ENCODE peak calls at places on chromosomes 4 and X, in ten cellular contexts. Q, X, Z, J, B, I, T, P, S and M are unnamed samples. For H3K4me1, the result is how much of the 10 kb centered on the place peaks cover.

GRCh38 chr4:103075435-103075893 is 1.1 kb downstream of the SLC9B2 start:
- DNase-seq in Q (no peak), X (peak), Z (no peak), J (no peak), B (no peak), I (peak), T (no peak), P (no peak), S (no peak), M (no peak)

GRCh38 chr4:64756016-64756415 is 346.8 kb upstream of the TECRL start:
- DNase-seq in Q (no peak), X (no peak), Z (no peak), J (no peak), B (no peak), I (peak), T (no peak), P (no peak), S (no peak), M (no peak)

GRCh38 chrX:26581086-26581485 is 365.1 kb downstream of the MAGEB5 start:
- DNase-seq in Q (no peak), X (no peak), Z (no peak), J (no peak), B (no peak), I (no peak), T (no peak), P (no peak), S (no peak), M (no peak)

GRCh38 chr4:11368701-11369115 is 60.0 kb downstream of the HS3ST1 start:
- DNase-seq in Q (no peak), X (no peak), Z (no peak), J (peak), B (no peak), I (no peak), T (no peak), P (no peak), S (no peak), M (no peak)

GRCh38 chr4:42643685-42644084 is 13.2 kb downstream of the ATP8A1 start:
- DNase-seq in Q (no peak), X (no peak), Z (no peak), J (no peak), B (no peak), I (no peak), T (no peak), P (no peak), S (peak), M (no peak)

GRCh38 chr4:138035781-138036258 is 206.3 kb downstream of the SLC7A11 start:
- DNase-seq in Q (no peak), X (peak), Z (no peak), J (no peak), B (no peak), I (peak), T (no peak), P (peak), S (peak), M (no peak)

GRCh38 chr4:24260922-24261581 is 323.3 kb downstream of the DHX15 start:
- DNase-seq in Q (no peak), X (no peak), Z (no peak), J (no peak), B (no peak), I (no peak), T (no peak), P (peak), S (no peak), M (no peak)

GRCh38 chr4:109078724-109079123 is 223.7 kb downstream of the COL25A1 start:
- DNase-seq in Q (no peak), X (no peak), Z (no peak), J (no peak), B (no peak), I (peak), T (no peak), P (no peak), S (no peak), M (no peak)

GRCh38 chr4:154018659-154019058 is 229.8 kb upstream of the SFRP2 start:
- DNase-seq in Q (no peak), X (no peak), Z (no peak), J (no peak), B (no peak), I (no peak), T (peak), P (peak), S (no peak), M (no peak)

GRCh38 chrX:120358687-120359086 is 3.2 kb upstream of the ATP1B4 start:
- DNase-seq in Q (no peak), X (no peak), Z (no peak), J (no peak), B (no peak), I (no peak), T (no peak), P (no peak), S (no peak), M (no peak)

GRCh38 chr4:100367451-100367850 is 150.4 kb downstream of the EMCN start:
- DNase-seq in Q (no peak), X (no peak), Z (no peak), J (no peak), B (no peak), I (peak), T (no peak), P (no peak), S (no peak), M (no peak)

GRCh38 chr4:1172971-1173757 is 781 bp upstream of the SPON2 start:
- DNase-seq in Q (no peak), X (no peak), Z (peak), J (no peak), B (no peak), I (no peak), T (no peak), P (peak), S (no peak), M (no peak)
- TF ChIP-seq POLR2AphosphoS5 in Q (peak), X (no peak), Z (no peak), J (no peak), B (peak), I (no peak), T (no peak), P (no peak), S (no peak), M (no peak)

GRCh38 chr4:161143375-161143774 is 1020.4 kb downstream of the FSTL5 start:
- DNase-seq in Q (no peak), X (no peak), Z (no peak), J (no peak), B (no peak), I (no peak), T (no peak), P (no peak), S (no peak), M (no peak)

DNA sequence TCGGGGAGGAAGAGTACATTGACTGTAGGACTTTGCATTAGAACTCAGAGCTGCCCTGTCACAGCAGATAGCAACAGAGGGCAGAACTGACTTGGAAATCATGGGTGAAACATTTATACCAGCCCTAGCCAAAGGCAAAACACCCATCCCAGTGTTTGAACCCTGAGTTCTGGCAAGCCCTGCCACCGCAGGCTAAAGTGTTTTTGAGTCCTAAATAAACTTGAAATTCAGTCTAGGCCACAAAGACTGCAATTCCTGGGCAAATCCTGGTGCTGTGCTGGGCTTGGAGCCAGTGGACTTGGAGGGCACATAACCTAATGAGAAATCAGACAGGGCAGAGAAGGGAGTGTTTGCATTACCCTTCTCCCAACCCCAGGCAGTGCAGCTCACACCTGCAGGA is 1015.7 kb downstream of the FSTL5 start:
- DNase-seq in Q (no peak), X (no peak), Z (no peak), J (no peak), B (no peak), I (no peak), T (no peak), P (no peak), S (no peak), M (no peak)
- H3K27ac ChIP-seq in Q (no peak), X (no peak), Z (no peak), J (no peak), B (no peak), I (no peak), T (no peak), P (no peak), S (no peak), M (no peak)

GRCh38 chrX:154734101-154734781 is 16.6 kb downstream of the GAB3 start:
- DNase-seq in Q (no peak), X (no peak), Z (no peak), J (peak), B (peak), I (peak), T (no peak), P (no peak), S (no peak), M (no peak)

GRCh38 chrX:154738013-154738738 is 12.7 kb downstream of the GAB3 start:
- DNase-seq in Q (no peak), X (no peak), Z (peak), J (no peak), B (no peak), I (peak), T (no peak), P (no peak), S (no peak), M (no peak)

GRCh38 chrX:154742623-154743022 is 8.3 kb downstream of the GAB3 start:
- DNase-seq in Q (no peak), X (no peak), Z (no peak), J (no peak), B (no peak), I (no peak), T (no peak), P (no peak), S (no peak), M (no peak)

GRCh38 chrX:154735695-154736393 is 15.0 kb downstream of the GAB3 start:
- DNase-seq in Q (no peak), X (no peak), Z (peak), J (no peak), B (no peak), I (peak), T (no peak), P (no peak), S (no peak), M (no peak)

GRCh38 chrX:154739952-154740351 is 10.9 kb downstream of the GAB3 start:
- DNase-seq in Q (no peak), X (no peak), Z (no peak), J (no peak), B (no peak), I (no peak), T (no peak), P (no peak), S (no peak), M (no peak)
- H3K4me1 ChIP-seq in Q (under half), X (under half), Z (under half), J (half or more), B (under half), I (under half), T (under half), P (under half), S (under half), M (under half)

GRCh38 chrX:128518508-128518907 is 466.3 kb upstream of the ACTRT1 start:
- DNase-seq in Q (no peak), X (no peak), Z (no peak), J (no peak), B (no peak), I (peak), T (no peak), P (peak), S (no peak), M (no peak)
- TF ChIP-seq POLR2AphosphoS5 in Q (no peak), X (no peak), Z (no peak), J (no peak), B (no peak), I (no peak), T (no peak), P (no peak), S (no peak), M (no peak)

DNA sequence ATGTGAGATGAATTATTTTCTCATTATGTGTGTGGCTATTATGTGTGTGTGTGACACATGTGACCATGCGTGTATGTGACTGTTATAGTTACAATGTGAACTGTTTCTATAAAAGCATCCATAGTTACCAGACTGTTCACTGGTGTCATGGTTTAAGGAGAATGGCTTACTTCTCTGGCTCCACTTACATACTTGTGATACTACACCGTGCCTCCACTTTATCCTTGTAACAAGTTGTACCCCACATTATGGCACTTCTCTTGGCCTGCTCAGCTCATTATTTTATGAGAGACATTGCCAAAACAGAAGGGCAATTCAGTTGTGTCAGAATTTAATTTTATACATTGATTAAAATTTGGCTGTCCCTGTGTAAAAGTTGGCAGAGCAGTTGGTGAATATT is 62.5 kb upstream of the TBC1D14 start:
- DNase-seq in Q (no peak), X (no peak), Z (no peak), J (no peak), B (no peak), I (no peak), T (no peak), P (no peak), S (no peak), M (no peak)
- H3K27ac ChIP-seq in Q (no peak), X (no peak), Z (no peak), J (no peak), B (no peak), I (no peak), T (no peak), P (no peak), S (no peak), M (no peak)

GRCh38 chr4:168841682-168842019 is 168.4 kb downstream of the CBR4 start:
- DNase-seq in Q (no peak), X (no peak), Z (no peak), J (no peak), B (no peak), I (no peak), T (no peak), P (no peak), S (no peak), M (no peak)

GRCh38 chr4:168844261-168845039 is 165.6 kb downstream of the CBR4 start:
- DNase-seq in Q (no peak), X (no peak), Z (no peak), J (no peak), B (no peak), I (no peak), T (no peak), P (no peak), S (no peak), M (no peak)

GRCh38 chr4:168845897-168846296 is 164.2 kb downstream of the CBR4 start:
- DNase-seq in Q (no peak), X (no peak), Z (no peak), J (no peak), B (no peak), I (no peak), T (no peak), P (no peak), S (no peak), M (no peak)

GRCh38 chr4:168842186-168842585 is 167.9 kb downstream of the CBR4 start:
- DNase-seq in Q (no peak), X (no peak), Z (no peak), J (no peak), B (no peak), I (no peak), T (no peak), P (no peak), S (no peak), M (no peak)

GRCh38 chr4:168843635-168844034 is 166.4 kb downstream of the CBR4 start:
- DNase-seq in Q (no peak), X (no peak), Z (no peak), J (no peak), B (peak), I (no peak), T (no peak), P (no peak), S (no peak), M (peak)
- H3K4me1 ChIP-seq in Q (half or more), X (under half), Z (half or more), J (half or more), B (under half), I (under half), T (under half), P (half or more), S (under half), M (under half)

GRCh38 chr4:31844350-31844749 is 1124.2 kb downstream of the PCDH7 start:
- DNase-seq in Q (no peak), X (no peak), Z (no peak), J (no peak), B (no peak), I (no peak), T (no peak), P (no peak), S (no peak), M (no peak)
- TF ChIP-seq POLR2AphosphoS5 in Q (no peak), X (no peak), Z (no peak), J (no peak), B (no peak), I (no peak), T (no peak), P (no peak), S (no peak), M (no peak)

DNA sequence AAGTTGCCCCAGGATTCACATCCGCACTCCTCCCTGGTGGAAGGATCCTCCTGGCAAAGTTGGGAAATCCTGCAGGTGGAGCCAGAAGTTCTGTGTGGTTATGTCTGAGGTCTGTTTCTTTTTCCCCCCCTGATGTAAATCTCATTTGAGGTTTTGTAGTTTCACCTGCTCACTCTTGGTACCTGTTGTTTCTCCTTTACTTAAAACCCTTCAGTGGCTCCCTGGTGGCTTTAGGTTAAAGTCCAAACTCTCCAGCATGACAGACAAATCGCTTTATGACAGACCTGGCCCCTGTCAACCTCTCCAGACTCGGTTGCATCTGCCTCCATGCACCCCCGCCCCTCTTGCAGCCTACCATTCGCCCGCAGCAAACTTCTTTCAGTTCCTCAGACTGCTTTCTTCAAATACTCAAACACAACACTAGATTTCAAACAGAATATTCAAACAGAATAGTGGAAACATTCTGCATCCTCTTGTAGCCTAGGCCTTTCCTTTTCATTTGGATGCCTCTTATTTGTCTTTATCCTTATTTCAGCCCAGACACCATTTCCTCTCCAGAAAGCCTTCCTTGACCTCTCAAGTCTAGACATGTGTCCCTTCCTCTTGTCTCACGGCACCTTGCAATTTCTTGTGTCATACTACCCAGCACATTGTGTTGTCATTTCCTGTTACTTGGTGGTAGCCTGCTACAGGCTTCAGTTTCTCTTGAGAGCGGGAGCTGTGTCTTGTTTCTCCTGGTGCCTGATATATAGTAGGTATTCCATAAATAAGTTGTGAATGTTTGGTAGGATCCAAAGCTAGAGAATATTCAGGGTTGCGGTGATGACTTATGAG is 24.8 kb downstream of the IL13RA1 start:
- DNase-seq in Q (no peak), X (no peak), Z (no peak), J (no peak), B (no peak), I (peak), T (no peak), P (no peak), S (peak), M (no peak)
- H3K27ac ChIP-seq in Q (no peak), X (no peak), Z (no peak), J (peak), B (no peak), I (peak), T (no peak), P (no peak), S (no peak), M (no peak)

GRCh38 chr4:16225681-16225995 is 633 bp downstream of the TAPT1 start:
- DNase-seq in Q (no peak), X (no peak), Z (no peak), J (no peak), B (no peak), I (peak), T (no peak), P (no peak), S (no peak), M (no peak)

GRCh38 chr4:16224669-16225068 is 1.6 kb downstream of the TAPT1 start:
- DNase-seq in Q (no peak), X (no peak), Z (no peak), J (no peak), B (no peak), I (no peak), T (no peak), P (no peak), S (no peak), M (no peak)

GRCh38 chr4:16225139-16225538 is 1.1 kb downstream of the TAPT1 start:
- DNase-seq in Q (no peak), X (no peak), Z (no peak), J (no peak), B (no peak), I (peak), T (no peak), P (no peak), S (no peak), M (no peak)

GRCh38 chr4:16224264-16224663 is 2.0 kb downstream of the TAPT1 start:
- DNase-seq in Q (no peak), X (no peak), Z (no peak), J (no peak), B (no peak), I (no peak), T (no peak), P (peak), S (no peak), M (no peak)

GRCh38 chr4:16222957-16223527 is 3.2 kb downstream of the TAPT1 start:
- DNase-seq in Q (no peak), X (no peak), Z (no peak), J (no peak), B (no peak), I (no peak), T (no peak), P (no peak), S (no peak), M (no peak)
- H3K4me1 ChIP-seq in Q (half or more), X (under half), Z (under half), J (half or more), B (under half), I (under half), T (under half), P (under half), S (under half), M (under half)